ENCODE peak calls at places on chromosomes 13 and 19, in seven cellular contexts. T is ascending aorta, G is transverse colon, P is HCT116, I is H9, N is sigmoid colon, H is thoracic aorta. J is an unnamed sample. For H3K27me3, the result is how much of the 10 kb centered on the place peaks cover.

GRCh38 chr19:2374808-2375207 is 14.7 kb downstream of the TMPRSS9 start:
- DNase-seq in I (no peak), H (no peak), P (no peak), G (no peak), N (no peak), T (no peak), J (no peak)

GRCh38 chr19:3618144-3618810 is 8.3 kb downstream of the CACTIN start:
- DNase-seq in I (peak), T (peak), P (no peak), H (no peak), N (peak), G (peak), J (peak)

GRCh38 chr13:30276178-30276577 is 31.2 kb downstream of the KATNAL1 start:
- DNase-seq in I (no peak), G (no peak), H (no peak), T (no peak), N (no peak), P (no peak), J (peak)

GRCh38 chr19:17777840-17778620 is 16.9 kb upstream of the B3GNT3 start:
- DNase-seq in P (peak), H (no peak), T (no peak), N (no peak), I (peak), G (peak), J (peak)

GRCh38 chr19:50174100-50174793 is 11.2 kb upstream of the IZUMO2 start:
- DNase-seq in N (no peak), P (no peak), H (no peak), I (no peak), G (no peak), T (no peak), J (no peak)

GRCh38 chr13:99648266-99648665 is 147.0 kb downstream of the TM9SF2 start:
- DNase-seq in P (no peak), T (no peak), H (no peak), N (no peak), G (no peak), I (no peak), J (no peak)

GRCh38 chr13:104553156-104553555 is 1486.9 kb upstream of the SLC10A2 start:
- DNase-seq in P (no peak), N (no peak), I (no peak), G (no peak), T (no peak), H (no peak), J (no peak)

GRCh38 chr19:11528551-11529341 is at the start of gene ECSIT:
- DNase-seq in G (peak), N (peak), H (peak), I (peak), P (peak), T (peak), J (peak)

DNA sequence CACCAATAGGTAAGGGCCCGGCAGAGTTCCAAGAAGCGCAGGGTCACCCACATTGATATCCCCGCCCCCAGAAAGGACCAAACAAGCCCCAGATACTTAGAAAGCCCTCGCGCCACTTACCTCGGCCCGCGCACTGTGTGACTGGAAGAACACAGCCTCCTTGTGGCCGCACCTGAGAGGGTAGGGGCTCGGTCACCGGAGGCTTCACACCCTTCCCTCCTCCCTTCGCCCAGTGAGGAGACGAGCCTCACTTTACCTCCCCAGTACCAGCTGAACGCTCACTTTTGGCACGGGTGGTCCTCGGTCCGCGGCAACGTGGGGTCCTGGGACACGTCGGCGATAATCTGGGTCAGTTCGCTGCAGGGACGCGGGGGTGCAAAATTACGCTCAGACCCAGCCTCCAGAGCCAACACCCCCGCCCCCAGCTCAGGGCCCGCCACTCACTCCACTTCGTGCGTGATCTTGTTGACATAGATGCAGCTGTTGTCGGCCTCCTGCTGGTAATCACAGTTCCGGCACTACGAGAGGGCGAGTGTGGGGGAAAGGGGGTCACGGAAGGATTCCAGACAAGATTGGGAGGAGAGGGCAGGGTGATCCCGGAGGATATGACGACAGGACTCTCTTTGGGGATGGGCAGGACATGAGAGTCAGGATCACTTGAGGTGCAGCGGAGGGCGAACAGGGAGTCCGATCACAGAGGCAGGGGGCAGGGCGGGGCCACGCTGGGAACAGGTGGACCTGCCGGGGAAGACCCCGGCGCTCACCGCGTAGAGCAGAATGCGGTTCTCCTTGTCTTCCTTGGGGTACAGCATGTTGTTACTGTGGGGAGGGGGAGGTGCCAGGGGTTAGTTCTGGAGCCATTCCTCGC is 546 bp downstream of the POLR2I start:
- DNase-seq in H (no peak), I (peak), G (peak), T (peak), P (no peak), N (no peak), J (no peak)
- TF ChIP-seq CTCF in H (no peak), I (peak), G (no peak), T (no peak), P (peak), N (no peak), J (no peak)

GRCh38 chr13:41019578-41020347 is 647 bp upstream of the ELF1 start:
- DNase-seq in P (no peak), T (no peak), H (no peak), N (no peak), I (no peak), G (no peak), J (no peak)
- H3K27me3 ChIP-seq in P (under half), T (under half), H (under half), N (under half), I (under half), G (under half), J (under half)

GRCh38 chr13:27354379-27354778 is 70.0 kb upstream of the GTF3A start:
- DNase-seq in G (no peak), P (no peak), I (no peak), N (no peak), T (no peak), H (no peak), J (no peak)
- TF ChIP-seq CTCF in G (no peak), P (peak), I (no peak), N (no peak), T (peak), H (peak), J (no peak)

DNA sequence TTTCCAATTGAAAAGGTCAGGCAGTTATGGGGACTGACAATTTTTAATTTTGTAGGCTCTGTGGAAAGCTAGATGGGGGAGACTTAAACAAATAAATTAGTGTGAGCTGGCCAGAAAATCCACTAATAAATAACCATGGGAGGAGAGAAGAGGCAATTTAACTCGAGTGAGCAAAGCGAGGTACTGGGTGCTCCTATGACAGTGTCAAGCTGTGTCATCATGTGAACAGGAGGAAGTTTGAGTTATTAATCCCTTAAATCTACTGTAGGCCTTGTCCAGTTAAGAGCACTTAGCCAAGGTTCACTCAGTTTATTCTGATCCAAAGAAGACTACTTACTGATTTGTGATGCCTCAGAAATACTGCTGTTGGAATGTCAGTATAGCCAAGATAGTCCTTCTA is 122.8 kb downstream of the OXGR1 start:
- DNase-seq in G (no peak), P (no peak), H (no peak), T (no peak), N (no peak), I (no peak), J (no peak)
- H3K27me3 ChIP-seq in G (under half), P (under half), H (under half), T (under half), N (under half), I (under half), J (under half)

GRCh38 chr13:40164137-40164536 is 502.3 kb downstream of the FOXO1 start:
- DNase-seq in I (no peak), H (no peak), T (peak), N (no peak), G (no peak), P (no peak), J (no peak)

GRCh38 chr13:40161008-40161694 is 505.3 kb downstream of the FOXO1 start:
- DNase-seq in N (no peak), I (no peak), H (no peak), T (peak), P (no peak), G (no peak), J (no peak)

GRCh38 chr13:40158218-40158617 is 502.8 kb downstream of the COG6 start:
- DNase-seq in I (no peak), P (no peak), N (no peak), T (no peak), H (no peak), G (no peak), J (no peak)

GRCh38 chr13:40161931-40162330 is 504.5 kb downstream of the FOXO1 start:
- DNase-seq in P (no peak), N (no peak), I (no peak), H (no peak), T (no peak), G (no peak), J (no peak)

GRCh38 chr13:40159736-40160135 is 504.3 kb downstream of the COG6 start:
- DNase-seq in H (no peak), G (no peak), N (no peak), I (no peak), T (no peak), P (no peak), J (no peak)
- TF ChIP-seq CTCF in H (no peak), G (no peak), N (no peak), I (no peak), T (no peak), P (no peak), J (no peak)